ENCODE peak calls at places on chromosomes 2 and 18, in seven cellular contexts. One of them, this sample, is unnamed.

GRCh38 chr18:48798334-48799197 is 152.2 kb downstream of the SMAD7 start:
- DNase-seq in right cardiac atrium: peak; percentile 86
- DNase-seq in epithelial cell of prostate: no peak
- DNase-seq in transverse colon: peak; percentile 5
- DNase-seq in psoas muscle: peak; percentile 86
- DNase-seq in IMR-90: no peak
- DNase-seq in right atrium auricular region: peak; percentile 68
- DNase-seq in this sample: no peak

GRCh38 chr2:187081409-187081808 is 232.4 kb upstream of the ZSWIM2 start:
- DNase-seq in right cardiac atrium: no peak
- DNase-seq in epithelial cell of prostate: no peak
- DNase-seq in transverse colon: no peak
- DNase-seq in psoas muscle: no peak
- DNase-seq in IMR-90: no peak
- DNase-seq in right atrium auricular region: no peak
- DNase-seq in this sample: no peak

GRCh38 chr2:44170337-44170736 is 1.7 kb downstream of the PPM1B start:
- DNase-seq in right cardiac atrium: no peak
- DNase-seq in epithelial cell of prostate: no peak
- DNase-seq in transverse colon: no peak
- DNase-seq in psoas muscle: no peak
- DNase-seq in IMR-90: peak; percentile 26
- DNase-seq in right atrium auricular region: no peak
- DNase-seq in this sample: no peak

GRCh38 chr2:226080323-226080722 is 680.8 kb downstream of the NYAP2 start:
- DNase-seq in right cardiac atrium: no peak
- DNase-seq in epithelial cell of prostate: no peak
- DNase-seq in transverse colon: no peak
- DNase-seq in psoas muscle: no peak
- DNase-seq in IMR-90: peak; percentile 93
- DNase-seq in right atrium auricular region: no peak
- DNase-seq in this sample: no peak

GRCh38 chr2:177187631-177188312 is 24.8 kb upstream of the HNRNPA3 start:
- DNase-seq in right cardiac atrium: no peak
- DNase-seq in epithelial cell of prostate: no peak
- DNase-seq in transverse colon: peak; percentile 51
- DNase-seq in psoas muscle: no peak
- DNase-seq in IMR-90: peak; percentile 46
- DNase-seq in right atrium auricular region: no peak
- DNase-seq in this sample: no peak

GRCh38 chr2:38146302-38146916 is 70.5 kb upstream of the CYP1B1 start:
- DNase-seq in right cardiac atrium: peak; percentile 70
- DNase-seq in epithelial cell of prostate: peak; percentile 34
- DNase-seq in transverse colon: peak; percentile 18
- DNase-seq in psoas muscle: peak; percentile 53
- DNase-seq in IMR-90: peak; percentile 95
- DNase-seq in right atrium auricular region: no peak
- DNase-seq in this sample: no peak

GRCh38 chr18:48441405-48441881 is 32.3 kb upstream of the ZBTB7C start:
- DNase-seq in right cardiac atrium: peak; percentile 89
- DNase-seq in epithelial cell of prostate: no peak
- DNase-seq in transverse colon: no peak
- DNase-seq in psoas muscle: peak; percentile 82
- DNase-seq in IMR-90: no peak
- DNase-seq in right atrium auricular region: peak; percentile 71
- DNase-seq in this sample: no peak

GRCh38 chr2:46717733-46718121 is 197.9 kb downstream of the MCFD2 start:
- DNase-seq in right cardiac atrium: no peak
- DNase-seq in epithelial cell of prostate: no peak
- DNase-seq in transverse colon: no peak
- DNase-seq in psoas muscle: no peak
- DNase-seq in IMR-90: peak; percentile 44
- DNase-seq in right atrium auricular region: no peak
- DNase-seq in this sample: no peak

GRCh38 chr2:226031078-226031937 is 631.8 kb downstream of the NYAP2 start:
- DNase-seq in right cardiac atrium: peak; percentile 85
- DNase-seq in epithelial cell of prostate: no peak
- DNase-seq in transverse colon: peak; percentile 17
- DNase-seq in psoas muscle: peak; percentile 75
- DNase-seq in IMR-90: peak; percentile 69
- DNase-seq in right atrium auricular region: peak; percentile 77
- DNase-seq in this sample: peak; percentile 52

GRCh38 chr2:172288603-172289002 is 138.8 kb upstream of the ITGA6 start:
- DNase-seq in right cardiac atrium: no peak
- DNase-seq in epithelial cell of prostate: peak; percentile 73
- DNase-seq in transverse colon: no peak
- DNase-seq in psoas muscle: no peak
- DNase-seq in IMR-90: peak; percentile 47
- DNase-seq in right atrium auricular region: no peak
- DNase-seq in this sample: no peak

GRCh38 chr18:24197412-24197811 is 58.5 kb downstream of the CABYR start:
- DNase-seq in right cardiac atrium: no peak
- DNase-seq in epithelial cell of prostate: no peak
- DNase-seq in transverse colon: no peak
- DNase-seq in psoas muscle: no peak
- DNase-seq in IMR-90: no peak
- DNase-seq in right atrium auricular region: no peak
- DNase-seq in this sample: no peak

GRCh38 chr18:63559567-63560491 is 17.7 kb downstream of the SERPINB12 start:
- DNase-seq in right cardiac atrium: no peak
- DNase-seq in epithelial cell of prostate: peak; percentile 58
- DNase-seq in transverse colon: no peak
- DNase-seq in psoas muscle: no peak
- DNase-seq in IMR-90: no peak
- DNase-seq in right atrium auricular region: no peak
- DNase-seq in this sample: no peak

GRCh38 chr2:120683081-120683480 is 52.6 kb upstream of the GLI2 start:
- DNase-seq in right cardiac atrium: peak; percentile 6
- DNase-seq in epithelial cell of prostate: no peak
- DNase-seq in transverse colon: no peak
- DNase-seq in psoas muscle: no peak
- DNase-seq in IMR-90: no peak
- DNase-seq in right atrium auricular region: no peak
- DNase-seq in this sample: no peak

GRCh38 chr18:67531929-67532328 is 15.4 kb upstream of the DSEL start:
- DNase-seq in right cardiac atrium: no peak
- DNase-seq in epithelial cell of prostate: no peak
- DNase-seq in transverse colon: no peak
- DNase-seq in psoas muscle: no peak
- DNase-seq in IMR-90: peak; percentile 20
- DNase-seq in right atrium auricular region: no peak
- DNase-seq in this sample: no peak

GRCh38 chr2:109427661-109428091 is 186.1 kb downstream of the SEPTIN10 start:
- DNase-seq in right cardiac atrium: no peak
- DNase-seq in epithelial cell of prostate: no peak
- DNase-seq in transverse colon: no peak
- DNase-seq in psoas muscle: no peak
- DNase-seq in IMR-90: no peak
- DNase-seq in right atrium auricular region: no peak
- DNase-seq in this sample: no peak

GRCh38 chr2:220586980-220587549 is 959.6 kb downstream of the SLC4A3 start:
- DNase-seq in right cardiac atrium: no peak
- DNase-seq in epithelial cell of prostate: no peak
- DNase-seq in transverse colon: no peak
- DNase-seq in psoas muscle: no peak
- DNase-seq in IMR-90: peak; percentile 79
- DNase-seq in right atrium auricular region: no peak
- DNase-seq in this sample: no peak

GRCh38 chr2:152037711-152038110 is 61.1 kb downstream of the CACNB4 start:
- DNase-seq in right cardiac atrium: peak; percentile 84
- DNase-seq in epithelial cell of prostate: no peak
- DNase-seq in transverse colon: peak; percentile 34
- DNase-seq in psoas muscle: peak; percentile 75
- DNase-seq in IMR-90: no peak
- DNase-seq in right atrium auricular region: no peak
- DNase-seq in this sample: no peak

GRCh38 chr2:177331446-177331997 is 61.1 kb upstream of the AGPS start:
- DNase-seq in right cardiac atrium: no peak
- DNase-seq in epithelial cell of prostate: no peak
- DNase-seq in transverse colon: no peak
- DNase-seq in psoas muscle: no peak
- DNase-seq in IMR-90: no peak
- DNase-seq in right atrium auricular region: no peak
- DNase-seq in this sample: no peak

GRCh38 chr2:218194880-218195279 is 22.1 kb upstream of the ARPC2 start:
- DNase-seq in right cardiac atrium: no peak
- DNase-seq in epithelial cell of prostate: no peak
- DNase-seq in transverse colon: no peak
- DNase-seq in psoas muscle: no peak
- DNase-seq in IMR-90: no peak
- DNase-seq in right atrium auricular region: no peak
- DNase-seq in this sample: no peak

GRCh38 chr2:128291844-128292598 is 26.6 kb downstream of the HS6ST1 start:
- DNase-seq in right cardiac atrium: peak; percentile 42
- DNase-seq in epithelial cell of prostate: no peak
- DNase-seq in transverse colon: no peak
- DNase-seq in psoas muscle: peak; percentile 47
- DNase-seq in IMR-90: no peak
- DNase-seq in right atrium auricular region: no peak
- DNase-seq in this sample: no peak
- H3K27ac ChIP-seq in right cardiac atrium: no peak overlapping the region
- H3K27ac ChIP-seq in epithelial cell of prostate: no peak overlapping the region
- H3K27ac ChIP-seq in transverse colon: no peak overlapping the region
- H3K27ac ChIP-seq in psoas muscle: no peak overlapping the region
- H3K27ac ChIP-seq in IMR-90: no peak overlapping the region
- H3K27ac ChIP-seq in right atrium auricular region: no peak overlapping the region
- H3K27ac ChIP-seq in this sample: no peak overlapping the region

GRCh38 chr2:12819098-12819465 is 102.3 kb downstream of the TRIB2 start:
- DNase-seq in right cardiac atrium: peak; percentile 78
- DNase-seq in epithelial cell of prostate: peak; percentile 58
- DNase-seq in transverse colon: peak; percentile 50
- DNase-seq in psoas muscle: peak; percentile 67
- DNase-seq in IMR-90: peak; percentile 99
- DNase-seq in right atrium auricular region: peak; percentile 96
- DNase-seq in this sample: peak; percentile 73

GRCh38 chr2:12816379-12817306 is 99.9 kb downstream of the TRIB2 start:
- DNase-seq in right cardiac atrium: no peak
- DNase-seq in epithelial cell of prostate: peak; percentile 14
- DNase-seq in transverse colon: no peak
- DNase-seq in psoas muscle: no peak
- DNase-seq in IMR-90: peak; percentile 87
- DNase-seq in right atrium auricular region: no peak
- DNase-seq in this sample: no peak

GRCh38 chr2:12819721-12820120 is 103.0 kb downstream of the TRIB2 start:
- DNase-seq in right cardiac atrium: no peak
- DNase-seq in epithelial cell of prostate: no peak
- DNase-seq in transverse colon: no peak
- DNase-seq in psoas muscle: no peak
- DNase-seq in IMR-90: peak; percentile 35
- DNase-seq in right atrium auricular region: no peak
- DNase-seq in this sample: no peak

GRCh38 chr2:12817870-12818269 is 101.1 kb downstream of the TRIB2 start:
- DNase-seq in right cardiac atrium: no peak
- DNase-seq in epithelial cell of prostate: no peak
- DNase-seq in transverse colon: no peak
- DNase-seq in psoas muscle: no peak
- DNase-seq in IMR-90: no peak
- DNase-seq in right atrium auricular region: no peak
- DNase-seq in this sample: no peak

GRCh38 chr2:12818416-12819097 is 101.8 kb downstream of the TRIB2 start:
- DNase-seq in right cardiac atrium: no peak
- DNase-seq in epithelial cell of prostate: no peak
- DNase-seq in transverse colon: no peak
- DNase-seq in psoas muscle: no peak
- DNase-seq in IMR-90: no peak
- DNase-seq in right atrium auricular region: no peak
- DNase-seq in this sample: no peak
- H3K27ac ChIP-seq in right cardiac atrium: peak overlapping the region; percentile 89
- H3K27ac ChIP-seq in epithelial cell of prostate: peak overlapping the region; percentile 58
- H3K27ac ChIP-seq in transverse colon: peak overlapping the region; percentile 22
- H3K27ac ChIP-seq in psoas muscle: peak overlapping the region; percentile 76
- H3K27ac ChIP-seq in IMR-90: peak overlapping the region; percentile 65
- H3K27ac ChIP-seq in right atrium auricular region: peak overlapping the region; percentile 86
- H3K27ac ChIP-seq in this sample: peak overlapping the region; percentile 97

DNA sequence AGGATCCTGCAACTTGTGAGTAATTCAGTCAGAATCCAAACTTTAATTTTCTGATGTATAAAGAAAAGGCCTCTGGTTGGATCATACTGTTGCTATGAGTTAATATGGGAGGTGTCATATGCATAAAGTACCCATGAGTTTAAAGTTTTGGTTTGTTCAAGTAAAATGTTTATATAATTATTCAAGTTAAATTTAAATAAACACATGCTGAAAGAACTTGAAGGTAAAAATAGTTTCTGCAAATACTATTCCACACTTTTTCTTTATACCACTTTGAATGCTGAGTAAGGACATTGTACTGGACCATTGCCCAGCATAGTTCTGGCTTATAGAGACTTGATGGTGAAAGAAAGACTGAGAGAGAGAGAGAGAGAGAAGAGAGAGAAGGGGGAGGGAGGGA is 30.7 kb downstream of the PKP4 start:
- DNase-seq in right cardiac atrium: no peak
- DNase-seq in epithelial cell of prostate: no peak
- DNase-seq in transverse colon: no peak
- DNase-seq in psoas muscle: no peak
- DNase-seq in IMR-90: peak; percentile 85
- DNase-seq in right atrium auricular region: no peak
- DNase-seq in this sample: no peak
- H3K27ac ChIP-seq in right cardiac atrium: no peak overlapping the region
- H3K27ac ChIP-seq in epithelial cell of prostate: peak overlapping the region; percentile 45
- H3K27ac ChIP-seq in transverse colon: no peak overlapping the region
- H3K27ac ChIP-seq in psoas muscle: no peak overlapping the region
- H3K27ac ChIP-seq in IMR-90: no peak overlapping the region
- H3K27ac ChIP-seq in right atrium auricular region: peak overlapping the region; percentile 17
- H3K27ac ChIP-seq in this sample: no peak overlapping the region

GRCh38 chr18:59743561-59743960 is 46.3 kb upstream of the CCBE1 start:
- DNase-seq in right cardiac atrium: no peak
- DNase-seq in epithelial cell of prostate: no peak
- DNase-seq in transverse colon: no peak
- DNase-seq in psoas muscle: no peak
- DNase-seq in IMR-90: peak; percentile 67
- DNase-seq in right atrium auricular region: no peak
- DNase-seq in this sample: no peak
- H3K27ac ChIP-seq in right cardiac atrium: no peak overlapping the region
- H3K27ac ChIP-seq in epithelial cell of prostate: peak overlapping the region; percentile 65
- H3K27ac ChIP-seq in transverse colon: no peak overlapping the region
- H3K27ac ChIP-seq in psoas muscle: no peak overlapping the region
- H3K27ac ChIP-seq in IMR-90: peak overlapping the region; percentile 72
- H3K27ac ChIP-seq in right atrium auricular region: no peak overlapping the region
- H3K27ac ChIP-seq in this sample: no peak overlapping the region

GRCh38 chr2:3483227-3483985 is 35.9 kb downstream of the ADI1 start:
- DNase-seq in right cardiac atrium: peak; percentile 97
- DNase-seq in epithelial cell of prostate: peak; percentile 31
- DNase-seq in transverse colon: peak; percentile 55
- DNase-seq in psoas muscle: peak; percentile 80
- DNase-seq in IMR-90: peak; percentile 58
- DNase-seq in right atrium auricular region: no peak
- DNase-seq in this sample: peak; percentile 85
- H3K27ac ChIP-seq in right cardiac atrium: no peak overlapping the region
- H3K27ac ChIP-seq in epithelial cell of prostate: no peak overlapping the region
- H3K27ac ChIP-seq in transverse colon: no peak overlapping the region
- H3K27ac ChIP-seq in psoas muscle: no peak overlapping the region
- H3K27ac ChIP-seq in IMR-90: no peak overlapping the region
- H3K27ac ChIP-seq in right atrium auricular region: peak overlapping the region; percentile 40
- H3K27ac ChIP-seq in this sample: no peak overlapping the region

GRCh38 chr2:28659127-28659526 is 92.5 kb upstream of the PPP1CB start:
- DNase-seq in right cardiac atrium: no peak
- DNase-seq in epithelial cell of prostate: no peak
- DNase-seq in transverse colon: no peak
- DNase-seq in psoas muscle: no peak
- DNase-seq in IMR-90: no peak
- DNase-seq in right atrium auricular region: no peak
- DNase-seq in this sample: no peak
- H3K27ac ChIP-seq in right cardiac atrium: no peak overlapping the region
- H3K27ac ChIP-seq in epithelial cell of prostate: no peak overlapping the region
- H3K27ac ChIP-seq in transverse colon: no peak overlapping the region
- H3K27ac ChIP-seq in psoas muscle: peak overlapping the region; percentile 23
- H3K27ac ChIP-seq in IMR-90: no peak overlapping the region
- H3K27ac ChIP-seq in right atrium auricular region: no peak overlapping the region
- H3K27ac ChIP-seq in this sample: no peak overlapping the region

GRCh38 chr2:111199840-111200239 is 79.1 kb downstream of the BCL2L11 start:
- DNase-seq in right cardiac atrium: no peak
- DNase-seq in epithelial cell of prostate: no peak
- DNase-seq in transverse colon: no peak
- DNase-seq in psoas muscle: no peak
- DNase-seq in IMR-90: no peak
- DNase-seq in right atrium auricular region: no peak
- DNase-seq in this sample: peak; percentile 24
- H3K27ac ChIP-seq in right cardiac atrium: no peak overlapping the region
- H3K27ac ChIP-seq in epithelial cell of prostate: no peak overlapping the region
- H3K27ac ChIP-seq in transverse colon: no peak overlapping the region
- H3K27ac ChIP-seq in psoas muscle: no peak overlapping the region
- H3K27ac ChIP-seq in IMR-90: no peak overlapping the region
- H3K27ac ChIP-seq in right atrium auricular region: no peak overlapping the region
- H3K27ac ChIP-seq in this sample: no peak overlapping the region

This sample was measured in lung.